ENCODE peak calls at places on chromosome 17, in four cellular contexts. U is neural progenitor cell, A is T47D, M is natural killer cell. X is an unnamed sample.

GRCh38 chr17:39611441-39612112 is 3.9 kb upstream of the NEUROD2 start:
- DNase-seq in U (no peak), A (no peak), M (no peak), X (no peak)

GRCh38 chr17:2582493-2582892 is 11.0 kb upstream of the PAFAH1B1 start:
- DNase-seq in U (no peak), A (no peak), M (no peak), X (no peak)

GRCh38 chr17:71522383-71522782 is 598.4 kb upstream of the SOX9 start:
- DNase-seq in A (no peak), M (no peak), U (peak), X (peak)

GRCh38 chr17:29766796-29767327 is 144.2 kb upstream of the CORO6 start:
- DNase-seq in A (no peak), M (no peak), U (no peak), X (no peak)

GRCh38 chr17:48597775-48598631 is 4.4 kb upstream of the HOXB5 start:
- DNase-seq in U (peak), A (peak), M (peak), X (no peak)

GRCh38 chr17:44362964-44363612 is 565 bp downstream of the FAM171A2 start:
- DNase-seq in A (peak), M (no peak), U (peak), X (peak)

GRCh38 chr17:13792314-13792713 is 190.6 kb upstream of the HS3ST3A1 start:
- DNase-seq in U (no peak), M (no peak), A (no peak), X (peak)

GRCh38 chr17:41065829-41066624 is at the start of gene KRTAP2-4:
- DNase-seq in M (no peak), U (no peak), A (no peak), X (peak)

GRCh38 chr17:27466376-27466747 is 10.1 kb downstream of the KSR1 start:
- DNase-seq in U (no peak), A (no peak), M (no peak), X (no peak)

GRCh38 chr17:7703584-7704574 is 1.1 kb upstream of the EFNB3 start:
- DNase-seq in U (peak), A (no peak), M (no peak), X (peak)

GRCh38 chr17:3888343-3889171 is 4.3 kb downstream of the CAMKK1 start:
- DNase-seq in U (peak), M (no peak), A (no peak), X (peak)

GRCh38 chr17:1532836-1533602 is 16.6 kb upstream of the INPP5K start:
- DNase-seq in U (peak), M (no peak), A (no peak), X (peak)

GRCh38 chr17:81511550-81511799 is 1.1 kb downstream of the ACTG1 start:
- DNase-seq in A (no peak), U (no peak), M (no peak), X (no peak)

GRCh38 chr17:962650-963049 is 16.9 kb downstream of the NXN start:
- DNase-seq in A (no peak), U (peak), M (no peak), X (no peak)

GRCh38 chr17:77681820-77682219 is 276.7 kb upstream of the TNRC6C start:
- DNase-seq in A (no peak), M (no peak), U (no peak), X (no peak)

GRCh38 chr17:81710514-81711308 is 1.4 kb upstream of the SLC25A10 start:
- DNase-seq in A (no peak), M (no peak), U (peak), X (peak)

GRCh38 chr17:81518785-81519283 is 6.2 kb upstream of the ACTG1 start:
- DNase-seq in A (peak), U (peak), M (no peak), X (peak)

GRCh38 chr17:2719861-2720260 is 8.3 kb upstream of the CLUH start:
- DNase-seq in M (no peak), U (peak), A (no peak), X (no peak)

GRCh38 chr17:78597923-78598545 is 20.8 kb upstream of the DNAH17 start:
- DNase-seq in A (no peak), M (no peak), U (no peak), X (peak)

GRCh38 chr17:78937561-78937960 is 12.4 kb upstream of the TIMP2 start:
- DNase-seq in U (no peak), A (no peak), M (no peak), X (no peak)

GRCh38 chr17:37261286-37261685 is 114.5 kb upstream of the C17orf78 start:
- DNase-seq in M (no peak), A (no peak), U (no peak), X (peak)

GRCh38 chr17:45848868-45849535 is 4.3 kb downstream of the SPPL2C start:
- DNase-seq in M (no peak), U (no peak), A (no peak), X (no peak)

GRCh38 chr17:1915889-1916288 is 86.1 kb downstream of the RPA1 start:
- DNase-seq in A (no peak), U (no peak), M (no peak), X (no peak)

X was measured in ELR.